ENCODE peak calls at places on chromosome 2, in ten cellular contexts. K is substantia nigra; W is stromal cell of bone marrow; T is H1; P is stimulated activated CD8-positive, alpha-beta memory T cell treated with anti-CD3 and anti-CD28 coated beads, Interleukin-7, amount 100 ng/mL, for 1 hour; N is hippocampal formation; Z is NCI-H1417; S is psoas muscle; B is GM12865; G is left cardiac atrium. X is an unnamed sample.

GRCh38 chr2:36589230-36589630 is 8.7 kb downstream of the FEZ2 start:
- DNase-seq in S (no peak), P (no peak), B (no peak), Z (no peak), T (no peak), W (no peak), K (no peak), G (no peak), N (peak), X (no peak)

GRCh38 chr2:190867182-190867581 is 13.4 kb upstream of the GLS start:
- DNase-seq in S (no peak), Z (no peak), N (no peak), B (no peak), W (peak), K (no peak), G (no peak), P (no peak), T (no peak), X (no peak)

GRCh38 chr2:48529676-48530032 is 300 bp upstream of the STON1 start:
- DNase-seq in Z (peak), K (no peak), P (no peak), T (no peak), B (no peak), W (no peak), G (no peak), N (no peak), S (no peak), X (no peak)

GRCh38 chr2:135843671-135844070 is 6.7 kb upstream of the LCT start:
- DNase-seq in K (no peak), B (no peak), P (no peak), T (no peak), G (no peak), N (no peak), Z (no peak), S (no peak), W (peak), X (no peak)

GRCh38 chr2:17899871-17900270 is 21.4 kb downstream of the KCNS3 start:
- DNase-seq in K (no peak), T (no peak), S (no peak), N (no peak), G (no peak), B (no peak), W (no peak), P (no peak), Z (no peak), X (no peak)

GRCh38 chr2:129050116-129050515 is 731.4 kb upstream of the HS6ST1 start:
- DNase-seq in P (no peak), S (no peak), G (no peak), N (no peak), B (no peak), K (no peak), Z (no peak), W (no peak), T (no peak), X (no peak)

GRCh38 chr2:54206596-54206995 is 49.4 kb downstream of the TSPYL6 start:
- DNase-seq in T (no peak), N (peak), G (no peak), K (no peak), S (no peak), W (peak), B (peak), P (no peak), Z (peak), X (no peak)

GRCh38 chr2:56325661-56326345 is 142.0 kb downstream of the CCDC85A start:
- DNase-seq in S (no peak), B (no peak), W (no peak), K (no peak), G (no peak), P (no peak), N (no peak), Z (no peak), T (no peak), X (no peak)

GRCh38 chr2:221111739-221112138 is 460.4 kb downstream of the EPHA4 start:
- DNase-seq in P (no peak), G (no peak), K (no peak), S (no peak), W (no peak), N (no peak), T (no peak), B (no peak), Z (no peak), X (no peak)

GRCh38 chr2:24365051-24365450 is 4.7 kb upstream of the ITSN2 start:
- DNase-seq in T (no peak), N (no peak), S (peak), K (no peak), Z (peak), B (peak), W (no peak), P (no peak), G (peak), X (no peak)

GRCh38 chr2:9909106-9909505 is 42.4 kb upstream of the GRHL1 start:
- DNase-seq in Z (no peak), B (no peak), K (no peak), T (no peak), P (no peak), G (no peak), S (no peak), N (no peak), W (no peak), X (no peak)